ENCODE peak calls at places on chromosomes 16 and 17, in nine cellular contexts. One of them, this sample, is unnamed.

GRCh38 chr17:82698065-82698973 is at the start of gene RAB40B:
- DNase-seq in foreskin fibroblast: peak; percentile 100
- DNase-seq in AG10803: peak; percentile 99
- DNase-seq in fibroblast of mammary gland: peak; percentile 97
- DNase-seq in colonic mucosa: peak; percentile 99
- DNase-seq in GM23338: peak; percentile 99
- DNase-seq in right cardiac atrium: peak; percentile 100
- DNase-seq in adipocyte: peak; percentile 99
- DNase-seq in hepatocyte: peak; percentile 99
- DNase-seq in this sample: peak; percentile 95

GRCh38 chr17:59410049-59410437 is 78.6 kb downstream of the YPEL2 start:
- DNase-seq in right cardiac atrium: no peak
- DNase-seq in GM23338: no peak
- DNase-seq in colonic mucosa: no peak
- DNase-seq in AG10803: no peak
- DNase-seq in fibroblast of mammary gland: no peak
- DNase-seq in foreskin fibroblast: no peak
- DNase-seq in adipocyte: no peak
- DNase-seq in hepatocyte: no peak
- DNase-seq in this sample: no peak

GRCh38 chr17:80618304-80618703 is 73.7 kb downstream of the RPTOR start:
- DNase-seq in GM23338: no peak
- DNase-seq in AG10803: no peak
- DNase-seq in right cardiac atrium: no peak
- DNase-seq in adipocyte: no peak
- DNase-seq in fibroblast of mammary gland: no peak
- DNase-seq in foreskin fibroblast: no peak
- DNase-seq in hepatocyte: no peak
- DNase-seq in colonic mucosa: no peak
- DNase-seq in this sample: no peak

GRCh38 chr16:48256579-48257177 is 9.3 kb upstream of the ABCC11 start:
- DNase-seq in fibroblast of mammary gland: no peak
- DNase-seq in foreskin fibroblast: no peak
- DNase-seq in GM23338: no peak
- DNase-seq in hepatocyte: no peak
- DNase-seq in right cardiac atrium: no peak
- DNase-seq in AG10803: no peak
- DNase-seq in adipocyte: no peak
- DNase-seq in colonic mucosa: no peak
- DNase-seq in this sample: no peak

GRCh38 chr17:66925811-66926500 is 38.6 kb upstream of the CACNG4 start:
- DNase-seq in colonic mucosa: no peak
- DNase-seq in adipocyte: no peak
- DNase-seq in AG10803: no peak
- DNase-seq in foreskin fibroblast: no peak
- DNase-seq in GM23338: no peak
- DNase-seq in right cardiac atrium: no peak
- DNase-seq in fibroblast of mammary gland: no peak
- DNase-seq in hepatocyte: no peak
- DNase-seq in this sample: no peak

GRCh38 chr16:16887193-16887592 is 508.3 kb downstream of the NPIPA7 start:
- DNase-seq in fibroblast of mammary gland: no peak
- DNase-seq in AG10803: no peak
- DNase-seq in hepatocyte: no peak
- DNase-seq in GM23338: no peak
- DNase-seq in colonic mucosa: no peak
- DNase-seq in right cardiac atrium: no peak
- DNase-seq in foreskin fibroblast: no peak
- DNase-seq in adipocyte: no peak
- DNase-seq in this sample: no peak

GRCh38 chr16:66367968-66368891 is 1.7 kb downstream of the CDH5 start:
- DNase-seq in hepatocyte: no peak
- DNase-seq in GM23338: peak; percentile 39
- DNase-seq in AG10803: no peak
- DNase-seq in adipocyte: no peak
- DNase-seq in colonic mucosa: no peak
- DNase-seq in fibroblast of mammary gland: no peak
- DNase-seq in right cardiac atrium: peak; percentile 66
- DNase-seq in foreskin fibroblast: no peak
- DNase-seq in this sample: no peak

GRCh38 chr17:2003525-2003924 is 21.6 kb downstream of the RTN4RL1 start:
- DNase-seq in foreskin fibroblast: no peak
- DNase-seq in hepatocyte: no peak
- DNase-seq in AG10803: no peak
- DNase-seq in right cardiac atrium: no peak
- DNase-seq in colonic mucosa: no peak
- DNase-seq in fibroblast of mammary gland: no peak
- DNase-seq in adipocyte: no peak
- DNase-seq in GM23338: no peak
- DNase-seq in this sample: no peak

GRCh38 chr17:29140631-29141483 is 39.3 kb downstream of the MYO18A start:
- DNase-seq in fibroblast of mammary gland: no peak
- DNase-seq in colonic mucosa: no peak
- DNase-seq in hepatocyte: no peak
- DNase-seq in AG10803: no peak
- DNase-seq in foreskin fibroblast: no peak
- DNase-seq in right cardiac atrium: peak; percentile 83
- DNase-seq in GM23338: peak; percentile 23
- DNase-seq in adipocyte: no peak
- DNase-seq in this sample: no peak

GRCh38 chr17:81641825-81642489 is 5.0 kb downstream of the TSPAN10 start:
- DNase-seq in hepatocyte: peak; percentile 39
- DNase-seq in adipocyte: peak; percentile 62
- DNase-seq in right cardiac atrium: no peak
- DNase-seq in foreskin fibroblast: peak; percentile 88
- DNase-seq in fibroblast of mammary gland: peak; percentile 71
- DNase-seq in AG10803: peak; percentile 68
- DNase-seq in colonic mucosa: no peak
- DNase-seq in GM23338: no peak
- DNase-seq in this sample: no peak

GRCh38 chr16:29901607-29901945 is 1.3 kb downstream of the ASPHD1 start:
- DNase-seq in adipocyte: no peak
- DNase-seq in GM23338: no peak
- DNase-seq in right cardiac atrium: no peak
- DNase-seq in colonic mucosa: no peak
- DNase-seq in hepatocyte: no peak
- DNase-seq in foreskin fibroblast: no peak
- DNase-seq in AG10803: no peak
- DNase-seq in fibroblast of mammary gland: no peak
- DNase-seq in this sample: no peak

GRCh38 chr16:69378760-69379159 is 7.0 kb downstream of the TERF2 start:
- DNase-seq in right cardiac atrium: no peak
- DNase-seq in fibroblast of mammary gland: no peak
- DNase-seq in adipocyte: no peak
- DNase-seq in hepatocyte: no peak
- DNase-seq in foreskin fibroblast: no peak
- DNase-seq in colonic mucosa: no peak
- DNase-seq in GM23338: no peak
- DNase-seq in AG10803: no peak
- DNase-seq in this sample: no peak

GRCh38 chr17:41910701-41911391 is 7.9 kb downstream of the ACLY start:
- DNase-seq in AG10803: peak; percentile 96
- DNase-seq in right cardiac atrium: no peak
- DNase-seq in fibroblast of mammary gland: peak; percentile 99
- DNase-seq in GM23338: no peak
- DNase-seq in foreskin fibroblast: peak; percentile 87
- DNase-seq in hepatocyte: no peak
- DNase-seq in adipocyte: peak; percentile 89
- DNase-seq in colonic mucosa: no peak
- DNase-seq in this sample: peak; percentile 94

GRCh38 chr17:79020631-79021301 is 3.2 kb upstream of the C1QTNF1 start:
- DNase-seq in GM23338: no peak
- DNase-seq in foreskin fibroblast: peak; percentile 41
- DNase-seq in right cardiac atrium: peak; percentile 62
- DNase-seq in fibroblast of mammary gland: no peak
- DNase-seq in AG10803: peak; percentile 29
- DNase-seq in adipocyte: peak; percentile 49
- DNase-seq in hepatocyte: no peak
- DNase-seq in colonic mucosa: no peak
- DNase-seq in this sample: no peak

DNA sequence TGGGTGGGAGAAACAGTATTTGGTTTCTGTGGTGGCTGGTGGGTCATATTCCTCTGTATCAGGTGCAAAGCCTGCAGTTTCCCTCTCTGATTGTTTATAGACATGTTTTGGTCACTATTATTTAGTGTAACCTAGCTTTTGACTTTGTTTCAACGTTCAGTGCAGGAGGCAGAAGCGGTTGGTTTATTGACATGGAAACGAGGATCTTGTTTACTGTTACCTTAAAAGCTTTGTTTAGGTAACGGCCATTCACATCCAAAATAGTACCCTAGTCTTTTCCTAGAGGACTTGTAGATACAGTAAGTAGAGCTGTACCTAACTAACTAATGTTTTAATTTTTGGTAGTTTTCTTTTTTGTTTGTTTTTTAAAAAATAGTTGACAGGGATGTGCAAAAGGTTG is 3.5 kb downstream of the MSI2 start:
- DNase-seq in colonic mucosa: no peak
- DNase-seq in hepatocyte: no peak
- DNase-seq in foreskin fibroblast: no peak
- DNase-seq in adipocyte: no peak
- DNase-seq in AG10803: no peak
- DNase-seq in right cardiac atrium: no peak
- DNase-seq in GM23338: peak; percentile 81
- DNase-seq in fibroblast of mammary gland: no peak
- DNase-seq in this sample: no peak
- H3K4me3 ChIP-seq in colonic mucosa: no peak overlapping the region
- H3K4me3 ChIP-seq in hepatocyte: no peak overlapping the region
- H3K4me3 ChIP-seq in foreskin fibroblast: no peak overlapping the region
- H3K4me3 ChIP-seq in adipocyte: no peak overlapping the region
- H3K4me3 ChIP-seq in AG10803: no peak overlapping the region
- H3K4me3 ChIP-seq in right cardiac atrium: no peak overlapping the region
- H3K4me3 ChIP-seq in GM23338: peak overlapping the region; percentile 86
- H3K4me3 ChIP-seq in fibroblast of mammary gland: no peak overlapping the region
- H3K4me3 ChIP-seq in this sample: no peak overlapping the region

GRCh38 chr16:46658925-46659324 is 30.1 kb downstream of the VPS35 start:
- DNase-seq in fibroblast of mammary gland: no peak
- DNase-seq in AG10803: no peak
- DNase-seq in colonic mucosa: no peak
- DNase-seq in right cardiac atrium: peak; percentile 58
- DNase-seq in GM23338: no peak
- DNase-seq in foreskin fibroblast: no peak
- DNase-seq in adipocyte: no peak
- DNase-seq in hepatocyte: no peak
- DNase-seq in this sample: no peak

GRCh38 chr16:46662123-46662522 is 26.9 kb downstream of the VPS35 start:
- DNase-seq in adipocyte: no peak
- DNase-seq in colonic mucosa: no peak
- DNase-seq in GM23338: no peak
- DNase-seq in AG10803: no peak
- DNase-seq in hepatocyte: no peak
- DNase-seq in foreskin fibroblast: no peak
- DNase-seq in fibroblast of mammary gland: no peak
- DNase-seq in right cardiac atrium: no peak
- DNase-seq in this sample: no peak
- H3K4me3 ChIP-seq in adipocyte: no peak overlapping the region
- H3K4me3 ChIP-seq in colonic mucosa: no peak overlapping the region
- H3K4me3 ChIP-seq in GM23338: no peak overlapping the region
- H3K4me3 ChIP-seq in AG10803: no peak overlapping the region
- H3K4me3 ChIP-seq in hepatocyte: no peak overlapping the region
- H3K4me3 ChIP-seq in foreskin fibroblast: no peak overlapping the region
- H3K4me3 ChIP-seq in fibroblast of mammary gland: no peak overlapping the region
- H3K4me3 ChIP-seq in right cardiac atrium: no peak overlapping the region
- H3K4me3 ChIP-seq in this sample: no peak overlapping the region

GRCh38 chr17:17970699-17971430 is 1.3 kb downstream of the TOM1L2 start:
- DNase-seq in hepatocyte: no peak
- DNase-seq in right cardiac atrium: no peak
- DNase-seq in foreskin fibroblast: no peak
- DNase-seq in fibroblast of mammary gland: no peak
- DNase-seq in AG10803: no peak
- DNase-seq in colonic mucosa: no peak
- DNase-seq in GM23338: no peak
- DNase-seq in adipocyte: peak; percentile 24
- DNase-seq in this sample: no peak
- H3K4me3 ChIP-seq in hepatocyte: peak overlapping the region; percentile 32
- H3K4me3 ChIP-seq in right cardiac atrium: peak overlapping the region; percentile 60
- H3K4me3 ChIP-seq in foreskin fibroblast: peak overlapping the region; percentile 88
- H3K4me3 ChIP-seq in fibroblast of mammary gland: peak overlapping the region; percentile 69
- H3K4me3 ChIP-seq in AG10803: peak overlapping the region; percentile 87
- H3K4me3 ChIP-seq in colonic mucosa: peak overlapping the region; percentile 97
- H3K4me3 ChIP-seq in GM23338: peak overlapping the region; percentile 51
- H3K4me3 ChIP-seq in adipocyte: peak overlapping the region; percentile 95
- H3K4me3 ChIP-seq in this sample: peak overlapping the region; percentile 80

GRCh38 chr16:85615014-85615851 is 2.1 kb downstream of the GSE1 start:
- DNase-seq in adipocyte: no peak
- DNase-seq in fibroblast of mammary gland: no peak
- DNase-seq in AG10803: no peak
- DNase-seq in colonic mucosa: peak; percentile 90
- DNase-seq in foreskin fibroblast: no peak
- DNase-seq in GM23338: peak; percentile 72
- DNase-seq in right cardiac atrium: peak; percentile 89
- DNase-seq in hepatocyte: peak; percentile 95
- DNase-seq in this sample: no peak
- H3K4me3 ChIP-seq in adipocyte: peak overlapping the region; percentile 5
- H3K4me3 ChIP-seq in fibroblast of mammary gland: no peak overlapping the region
- H3K4me3 ChIP-seq in AG10803: no peak overlapping the region
- H3K4me3 ChIP-seq in colonic mucosa: peak overlapping the region; percentile 77
- H3K4me3 ChIP-seq in foreskin fibroblast: no peak overlapping the region
- H3K4me3 ChIP-seq in GM23338: peak overlapping the region; percentile 84
- H3K4me3 ChIP-seq in right cardiac atrium: no peak overlapping the region
- H3K4me3 ChIP-seq in hepatocyte: no peak overlapping the region
- H3K4me3 ChIP-seq in this sample: no peak overlapping the region

DNA sequence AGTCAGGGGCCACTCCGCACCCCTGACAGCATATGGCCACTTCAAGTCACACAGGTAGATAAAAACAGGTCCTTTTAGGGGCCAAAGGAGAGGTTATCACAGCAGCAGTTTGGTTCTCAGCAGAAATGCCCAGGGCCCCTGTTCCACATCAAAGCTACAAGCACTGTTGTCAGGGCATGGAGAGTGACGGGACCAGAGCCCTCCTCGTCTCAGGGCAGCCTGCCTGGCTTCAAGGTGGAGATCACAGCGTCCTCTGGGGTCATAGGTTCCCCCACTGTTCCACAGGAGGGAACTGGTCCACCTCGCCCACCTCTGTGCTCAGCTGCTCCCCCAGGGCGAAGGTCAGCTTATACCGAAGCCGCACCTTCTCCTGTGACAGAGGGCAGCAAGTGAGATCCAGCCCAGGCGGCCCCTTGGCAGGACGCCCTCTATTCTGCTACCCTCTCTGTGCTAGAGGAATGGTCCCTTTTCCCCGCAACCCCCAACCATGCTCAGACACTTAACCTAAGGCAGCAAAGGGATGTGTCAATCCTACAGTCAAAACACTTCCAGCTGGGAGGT is 23.3 kb downstream of the GGA3 start:
- DNase-seq in foreskin fibroblast: no peak
- DNase-seq in right cardiac atrium: peak; percentile 63
- DNase-seq in AG10803: no peak
- DNase-seq in fibroblast of mammary gland: no peak
- DNase-seq in adipocyte: no peak
- DNase-seq in GM23338: no peak
- DNase-seq in colonic mucosa: no peak
- DNase-seq in hepatocyte: no peak
- DNase-seq in this sample: no peak
- H3K4me3 ChIP-seq in foreskin fibroblast: no peak overlapping the region
- H3K4me3 ChIP-seq in right cardiac atrium: no peak overlapping the region
- H3K4me3 ChIP-seq in AG10803: no peak overlapping the region
- H3K4me3 ChIP-seq in fibroblast of mammary gland: no peak overlapping the region
- H3K4me3 ChIP-seq in adipocyte: no peak overlapping the region
- H3K4me3 ChIP-seq in GM23338: no peak overlapping the region
- H3K4me3 ChIP-seq in colonic mucosa: no peak overlapping the region
- H3K4me3 ChIP-seq in hepatocyte: no peak overlapping the region
- H3K4me3 ChIP-seq in this sample: no peak overlapping the region

This sample was measured in skeletal muscle cell.